ENCODE peak calls at places on chromosomes 4 and X, in four cellular contexts. P, G, Z and M are unnamed samples.

GRCh38 chrX:152843852-152844251 is 13.0 kb downstream of the NSDHL start:
- DNase-seq in P (no peak), Z (no peak), G (no peak), M (no peak)

GRCh38 chrX:24870143-24870542 is 145.6 kb downstream of the ARX start:
- DNase-seq in P (no peak), Z (no peak), G (no peak), M (no peak)

GRCh38 chr4:110904435-110905050 is 281.7 kb upstream of the PITX2 start:
- DNase-seq in Z (peak; percentile 14), G (no peak), P (no peak), M (no peak)

GRCh38 chr4:146520894-146521542 is 722 bp downstream of the SLC10A7 start:
- DNase-seq in Z (peak; percentile 78), P (no peak), G (no peak), M (peak; percentile 60)

GRCh38 chrX:20477836-20478532 is 211.3 kb upstream of the RPS6KA3 start:
- DNase-seq in Z (peak; percentile 81), P (no peak), G (no peak), M (no peak)

GRCh38 chrX:71998836-71999509 is 88.3 kb downstream of the NHSL2 start:
- DNase-seq in G (no peak), Z (peak; percentile 34), P (no peak), M (no peak)

GRCh38 chrX:43644124-43644701 is 11.9 kb upstream of the MAOA start:
- DNase-seq in P (no peak), Z (no peak), G (no peak), M (no peak)

GRCh38 chrX:153901753-153902140 is 2.7 kb upstream of the AVPR2 start:
- DNase-seq in Z (no peak), G (no peak), P (no peak), M (no peak)

GRCh38 chr4:151955721-151956340 is 195.0 kb upstream of the GATB start:
- DNase-seq in P (no peak), G (no peak), Z (no peak), M (no peak)

GRCh38 chr4:143606470-143606869 is 93.0 kb downstream of the SMARCA5 start:
- DNase-seq in G (no peak), P (no peak), Z (no peak), M (no peak)

GRCh38 chrX:136616987-136617685 is 30.8 kb upstream of the CD40LG start:
- DNase-seq in G (no peak), P (no peak), Z (no peak), M (no peak)

GRCh38 chrX:132594129-132594528 is 105.3 kb upstream of the MBNL3 start:
- DNase-seq in P (no peak), Z (peak; percentile 77), G (no peak), M (no peak)

GRCh38 chrX:115642895-115643530 is 82.0 kb downstream of the PLS3 start:
- DNase-seq in P (no peak), Z (peak; percentile 23), G (no peak), M (peak; percentile 32)

GRCh38 chr4:97892596-97893266 is 250.5 kb downstream of the STPG2 start:
- DNase-seq in P (no peak), Z (no peak), G (no peak), M (no peak)

GRCh38 chrX:100720301-100720700 is 11.6 kb downstream of the SYTL4 start:
- DNase-seq in Z (no peak), P (no peak), G (no peak), M (no peak)

GRCh38 chrX:115147220-115147619 is 42.0 kb upstream of the RBMXL3 start:
- DNase-seq in G (no peak), P (no peak), Z (no peak), M (no peak)

GRCh38 chrX:123833387-123833786 is 26.5 kb upstream of the XIAP start:
- DNase-seq in G (peak; percentile 23), P (no peak), Z (peak; percentile 75), M (peak; percentile 52)

GRCh38 chr4:109979932-109980717 is 67.4 kb downstream of the EGF start:
- DNase-seq in P (no peak), Z (no peak), G (no peak), M (no peak)

GRCh38 chr4:81915430-81915829 is 443.7 kb upstream of the RASGEF1B start:
- DNase-seq in P (no peak), Z (no peak), G (no peak), M (no peak)